ENCODE peak calls at places on chromosomes 5 and 9, in four cellular contexts. T is lower leg skin, G is stomach, O is cardiac muscle cell. F is an unnamed sample.

GRCh38 chr5:166909040-166909439 is 1382.4 kb upstream of the WWC1 start:
- DNase-seq in T (no peak), G (no peak), O (peak), F (peak)

GRCh38 chr5:154298060-154298459 is 107.5 kb downstream of the GALNT10 start:
- DNase-seq in T (no peak), G (no peak), O (no peak), F (no peak)

GRCh38 chr9:34611251-34611810 is 566 bp downstream of the RPP25L start:
- DNase-seq in T (no peak), G (no peak), O (no peak), F (no peak)

GRCh38 chr5:13944564-13945195 is at the start of gene DNAH5:
- DNase-seq in T (no peak), G (no peak), O (no peak), F (no peak)

GRCh38 chr5:126918624-126918957 is 111.8 kb downstream of the MARCHF3 start:
- DNase-seq in T (no peak), G (no peak), O (no peak), F (peak)

GRCh38 chr5:143177263-143177994 is 226.1 kb downstream of the NR3C1 start:
- DNase-seq in T (peak), G (peak), O (peak), F (peak)

GRCh38 chr5:168528521-168529360 is at the start of gene FBLL1:
- DNase-seq in T (no peak), G (no peak), O (peak), F (peak)

GRCh38 chr5:121915765-121916164 is 46.0 kb upstream of the SRFBP1 start:
- DNase-seq in T (no peak), G (no peak), O (no peak), F (no peak)

GRCh38 chr9:73093740-73094379 is 57.8 kb upstream of the ANXA1 start:
- DNase-seq in T (no peak), G (no peak), O (peak), F (peak)

GRCh38 chr5:147849226-147849625 is 17.8 kb upstream of the SPINK1 start:
- DNase-seq in T (no peak), G (no peak), O (no peak), F (no peak)

GRCh38 chr5:135600141-135600570 is 21.4 kb upstream of the CXCL14 start:
- DNase-seq in T (no peak), G (no peak), O (no peak), F (no peak)

GRCh38 chr9:104682642-104683041 is 11.7 kb upstream of the OR13D1 start:
- DNase-seq in T (no peak), G (no peak), O (peak), F (peak)

GRCh38 chr5:159581502-159582249 is 251.4 kb upstream of the IL12B start:
- DNase-seq in T (peak), G (no peak), O (peak), F (peak)

GRCh38 chr5:150136841-150137167 is 18.8 kb downstream of the PDGFRB start:
- DNase-seq in T (no peak), G (no peak), O (no peak), F (no peak)

GRCh38 chr5:141636413-141637265 is at the start of the genes HDAC3 and RELL2:
- DNase-seq in T (peak), G (peak), O (peak), F (peak)

GRCh38 chr5:477871-478270 is 34.9 kb downstream of the EXOC3 start:
- DNase-seq in T (no peak), G (no peak), O (no peak), F (no peak)

GRCh38 chr9:112487008-112487798 is 576 bp downstream of the KIAA1958 start:
- DNase-seq in T (peak), G (peak), O (peak), F (peak)

GRCh38 chr5:135466178-135467050 is 14.3 kb upstream of the TIFAB start:
- DNase-seq in T (peak), G (peak), O (peak), F (peak)

GRCh38 chr9:35198191-35198590 is 36.4 kb downstream of the UNC13B start:
- DNase-seq in T (no peak), G (no peak), O (no peak), F (no peak)

GRCh38 chr5:122458278-122458872 is 146.3 kb downstream of the SNCAIP start:
- DNase-seq in T (no peak), G (no peak), O (peak), F (peak)

GRCh38 chr5:150473673-150474358 is 24.3 kb upstream of the RPS14 start:
- DNase-seq in T (no peak), G (no peak), O (peak), F (no peak)

GRCh38 chr5:179836225-179837019 is 15.7 kb downstream of the SQSTM1 start:
- DNase-seq in T (no peak), G (no peak), O (no peak), F (peak)

GRCh38 chr5:79259383-79259782 is 23.5 kb downstream of the JMY start:
- DNase-seq in T (no peak), G (no peak), O (no peak), F (no peak)

GRCh38 chr5:17743580-17744435 is 109.5 kb downstream of the TAF11L14 start:
- DNase-seq in T (no peak), G (no peak), O (peak), F (peak)

GRCh38 chr9:134827993-134828392 is 52.6 kb upstream of the FCN2 start:
- DNase-seq in T (no peak), G (no peak), O (no peak), F (no peak)

GRCh38 chr9:104911029-104911607 is 16.8 kb downstream of the ABCA1 start:
- DNase-seq in T (no peak), G (no peak), O (peak), F (peak)

GRCh38 chr5:109898547-109899544 is 209.1 kb downstream of the MAN2A1 start:
- DNase-seq in T (no peak), G (no peak), O (no peak), F (no peak)

GRCh38 chr5:4044881-4045280 is 449.2 kb downstream of the IRX1 start:
- DNase-seq in T (no peak), G (no peak), O (no peak), F (no peak)

GRCh38 chr9:34047864-34048729 is 590 bp downstream of the UBAP2 start:
- DNase-seq in T (peak), G (peak), O (no peak), F (peak)

GRCh38 chr5:52799358-52799982 is 11.8 kb downstream of the ITGA1 start:
- DNase-seq in T (peak), G (peak), O (peak), F (peak)

GRCh38 chr9:109793196-109793595 is 13.2 kb downstream of the PALM2AKAP2 start:
- DNase-seq in T (peak), G (no peak), O (peak), F (peak)

GRCh38 chr9:32881948-32882347 is 98.6 kb downstream of the TMEM215 start:
- DNase-seq in T (no peak), G (no peak), O (no peak), F (no peak)

GRCh38 chr9:76655121-76655531 is 109.1 kb upstream of the PCA3 start:
- DNase-seq in T (no peak), G (no peak), O (peak), F (peak)

DNA sequence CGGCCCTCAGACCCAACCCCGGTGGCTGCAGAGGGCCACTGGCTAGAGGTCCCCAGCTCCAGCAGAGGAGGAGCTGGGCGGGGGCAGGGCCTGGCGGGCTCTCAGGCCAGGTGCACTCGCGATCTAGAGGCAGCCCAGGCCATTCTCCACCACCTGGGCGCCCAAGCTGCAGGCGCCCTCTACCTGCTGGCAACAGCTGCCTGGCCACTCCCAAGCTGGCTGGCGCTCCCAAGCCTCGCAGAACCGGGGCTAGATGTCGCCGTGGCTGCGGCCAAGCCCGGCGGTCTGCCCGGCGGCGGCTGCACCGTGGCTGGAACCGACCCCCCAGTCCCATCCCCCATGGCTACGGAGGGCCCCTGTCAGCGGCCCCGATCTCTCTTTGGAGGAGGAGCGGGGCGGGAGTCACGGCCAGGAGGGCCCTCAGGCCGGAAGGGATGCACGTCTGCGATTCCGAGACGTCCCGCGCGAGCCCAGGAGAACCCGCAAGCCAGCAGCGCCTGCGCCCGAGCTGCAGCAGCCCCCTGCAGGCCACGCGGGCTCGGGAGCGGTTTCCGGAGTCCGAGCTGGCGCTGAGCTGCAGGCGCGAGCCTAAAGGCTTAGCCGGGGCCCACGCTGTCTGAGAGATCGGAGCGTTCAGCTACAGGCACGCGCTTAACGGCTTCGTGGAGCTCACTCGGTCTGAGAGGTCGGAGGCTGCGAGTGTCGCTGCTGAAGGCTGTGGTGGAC is 44.3 kb upstream of the BICD2 start:
- DNase-seq in T (no peak), G (peak), O (peak), F (peak)
- H3K4me3 ChIP-seq in T (no peak), G (peak), O (peak), F (no peak)

DNA sequence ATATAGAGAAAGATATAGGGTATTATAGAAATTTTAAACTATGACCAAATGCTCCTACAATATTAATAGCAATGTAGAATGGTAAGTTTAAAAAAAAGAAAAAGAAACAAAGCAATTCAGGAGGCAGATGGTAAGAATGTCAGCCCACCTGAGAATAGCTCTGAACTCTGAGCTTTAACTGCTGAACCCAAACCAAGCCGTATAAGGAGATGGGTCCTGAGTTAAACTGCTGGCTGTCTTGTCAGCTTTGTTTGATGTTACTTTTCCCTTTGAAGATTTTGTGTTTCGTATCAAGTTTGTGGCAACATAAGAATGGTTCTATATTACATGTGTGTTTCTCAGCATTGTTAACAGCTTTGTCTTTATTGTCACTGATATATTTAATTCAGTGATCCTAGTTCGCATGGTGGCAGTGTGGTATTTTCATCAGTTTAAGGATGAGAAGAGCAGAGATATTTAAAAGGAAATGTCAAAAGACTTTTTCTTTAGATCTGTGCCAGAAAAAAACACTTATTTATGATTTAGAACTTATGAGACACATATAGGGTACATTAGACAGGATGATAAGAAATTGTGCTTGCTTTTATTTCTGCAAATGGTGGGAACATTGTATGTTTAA is 390.1 kb downstream of the CCDC171 start:
- DNase-seq in T (no peak), G (no peak), O (peak), F (peak)
- TF ChIP-seq CTCF in T (no peak), G (no peak), O (no peak), F (no peak)

GRCh38 chr5:116876240-116876840 is 301.7 kb upstream of the SEMA6A start:
- DNase-seq in T (no peak), G (no peak), O (no peak), F (no peak)

GRCh38 chr5:116885825-116886224 is 311.2 kb upstream of the SEMA6A start:
- DNase-seq in T (no peak), G (no peak), O (no peak), F (no peak)

GRCh38 chr5:116881921-116882531 is 307.4 kb upstream of the SEMA6A start:
- DNase-seq in T (no peak), G (no peak), O (no peak), F (no peak)

GRCh38 chr5:116883875-116884274 is 309.3 kb upstream of the SEMA6A start:
- DNase-seq in T (no peak), G (no peak), O (no peak), F (no peak)

DNA sequence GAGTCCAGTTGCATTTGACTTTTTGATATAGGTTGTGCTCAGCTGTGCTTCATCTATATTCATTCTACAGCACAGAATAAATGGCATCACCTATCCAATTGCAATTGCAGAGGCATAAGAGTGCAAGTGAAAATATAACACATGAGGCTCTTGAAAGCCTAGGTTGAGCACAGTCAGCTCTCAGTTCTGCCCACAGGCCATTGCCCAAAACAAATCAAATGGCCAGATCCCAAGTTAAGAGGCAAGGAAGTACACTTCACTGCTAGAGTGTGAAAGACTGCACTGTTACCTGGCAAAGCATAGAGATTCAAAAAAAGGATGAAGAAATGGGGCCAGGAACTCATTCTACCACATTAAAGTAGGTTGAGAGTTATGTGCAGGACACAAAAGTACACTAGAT is 305.5 kb upstream of the SEMA6A start:
- DNase-seq in T (no peak), G (no peak), O (no peak), F (no peak)
- H3K4me3 ChIP-seq in T (no peak), G (no peak), O (no peak), F (no peak)

GRCh38 chr5:151870820-151871219 is 53.8 kb downstream of the GLRA1 start:
- DNase-seq in T (no peak), G (no peak), O (peak), F (peak)
- TF ChIP-seq CTCF in T (no peak), G (no peak), O (no peak), F (no peak)

DNA sequence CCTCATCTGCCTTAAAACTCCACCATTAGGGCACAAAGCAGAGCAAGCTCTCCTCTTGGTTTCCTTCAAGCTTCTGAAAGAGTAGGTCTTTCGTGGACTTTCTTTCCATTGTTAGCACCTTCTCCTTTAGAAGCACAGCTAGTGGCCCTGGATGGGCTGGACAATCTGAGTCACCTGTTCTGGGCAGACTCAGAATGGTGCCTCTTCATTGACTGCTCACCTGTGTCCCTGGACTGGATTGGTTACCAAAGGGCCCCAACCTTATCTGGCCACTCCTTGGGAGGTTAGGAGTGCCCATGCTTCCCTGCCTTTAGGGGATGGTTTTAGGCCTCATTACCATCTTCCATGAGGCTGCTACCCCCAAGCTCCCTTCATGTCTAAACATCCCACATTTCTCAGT is 23.2 kb downstream of the TMEM174 start:
- DNase-seq in T (no peak), G (no peak), O (no peak), F (no peak)
- H3K4me3 ChIP-seq in T (no peak), G (no peak), O (no peak), F (no peak)

GRCh38 chr5:68348447-68349222 is 133.1 kb downstream of the PIK3R1 start:
- DNase-seq in T (no peak), G (no peak), O (no peak), F (no peak)
- TF ChIP-seq CTCF in T (no peak), G (no peak), O (no peak), F (no peak)